ENCODE peak calls at places on chromosome 1, in four cellular contexts. One of them, this sample, is unnamed.

GRCh38 chr1:243343970-243344749 is 88.3 kb downstream of the SDCCAG8 start:
- DNase-seq in BE2C: no peak
- DNase-seq in brain microvascular endothelial cell: no peak
- DNase-seq in neural progenitor cell: peak; percentile 74
- DNase-seq in this sample: no peak

GRCh38 chr1:83815348-83815747 is 183.6 kb downstream of the TTLL7 start:
- DNase-seq in BE2C: no peak
- DNase-seq in brain microvascular endothelial cell: peak; percentile 49
- DNase-seq in neural progenitor cell: no peak
- DNase-seq in this sample: no peak

GRCh38 chr1:16374266-16374665 is 7.2 kb downstream of the SZRD1 start:
- DNase-seq in brain microvascular endothelial cell: no peak
- DNase-seq in BE2C: no peak
- DNase-seq in neural progenitor cell: peak; percentile 21
- DNase-seq in this sample: no peak

GRCh38 chr1:71770121-71770520 is 512.2 kb downstream of the NEGR1 start:
- DNase-seq in BE2C: no peak
- DNase-seq in neural progenitor cell: no peak
- DNase-seq in brain microvascular endothelial cell: peak; percentile 6
- DNase-seq in this sample: no peak

GRCh38 chr1:246427611-246428010 is 79.5 kb downstream of the SMYD3 start:
- DNase-seq in neural progenitor cell: no peak
- DNase-seq in brain microvascular endothelial cell: no peak
- DNase-seq in BE2C: no peak
- DNase-seq in this sample: no peak

GRCh38 chr1:47432071-47433036 is 5.5 kb upstream of the FOXD2 start:
- DNase-seq in BE2C: peak; percentile 64
- DNase-seq in neural progenitor cell: peak; percentile 94
- DNase-seq in brain microvascular endothelial cell: peak; percentile 85
- DNase-seq in this sample: no peak

GRCh38 chr1:192889082-192889481 is 80.2 kb downstream of the RGS2 start:
- DNase-seq in neural progenitor cell: no peak
- DNase-seq in BE2C: no peak
- DNase-seq in brain microvascular endothelial cell: no peak
- DNase-seq in this sample: no peak

GRCh38 chr1:231020816-231021215 is 19.2 kb downstream of the FAM89A start:
- DNase-seq in brain microvascular endothelial cell: peak; percentile 13
- DNase-seq in neural progenitor cell: no peak
- DNase-seq in BE2C: no peak
- DNase-seq in this sample: no peak

GRCh38 chr1:90768098-90768497 is 51.0 kb upstream of the BARHL2 start:
- DNase-seq in brain microvascular endothelial cell: no peak
- DNase-seq in neural progenitor cell: no peak
- DNase-seq in BE2C: no peak
- DNase-seq in this sample: no peak

GRCh38 chr1:235009074-235009473 is 119.6 kb downstream of the TOMM20 start:
- DNase-seq in neural progenitor cell: no peak
- DNase-seq in BE2C: no peak
- DNase-seq in brain microvascular endothelial cell: no peak
- DNase-seq in this sample: no peak

GRCh38 chr1:51568231-51568935 is 48.5 kb upstream of the OSBPL9 start:
- DNase-seq in brain microvascular endothelial cell: no peak
- DNase-seq in neural progenitor cell: no peak
- DNase-seq in BE2C: no peak
- DNase-seq in this sample: no peak

GRCh38 chr1:230584660-230585059 is 57.6 kb upstream of the COG2 start:
- DNase-seq in BE2C: no peak
- DNase-seq in brain microvascular endothelial cell: no peak
- DNase-seq in neural progenitor cell: no peak
- DNase-seq in this sample: no peak

GRCh38 chr1:2303016-2303775 is 75.1 kb downstream of the SKI start:
- DNase-seq in BE2C: no peak
- DNase-seq in brain microvascular endothelial cell: no peak
- DNase-seq in neural progenitor cell: no peak
- DNase-seq in this sample: no peak

GRCh38 chr1:20430355-20431290 is 55.4 kb downstream of the CAMK2N1 start:
- DNase-seq in BE2C: peak; percentile 73
- DNase-seq in brain microvascular endothelial cell: no peak
- DNase-seq in neural progenitor cell: peak; percentile 87
- DNase-seq in this sample: no peak

GRCh38 chr1:160004001-160004400 is 27.8 kb downstream of the PIGM start:
- DNase-seq in neural progenitor cell: no peak
- DNase-seq in BE2C: no peak
- DNase-seq in brain microvascular endothelial cell: no peak
- DNase-seq in this sample: no peak

GRCh38 chr1:31368611-31369107 is 4.2 kb downstream of the FABP3 start:
- DNase-seq in brain microvascular endothelial cell: no peak
- DNase-seq in neural progenitor cell: no peak
- DNase-seq in BE2C: no peak
- DNase-seq in this sample: no peak

GRCh38 chr1:229229137-229229720 is 41.7 kb upstream of the RAB4A start:
- DNase-seq in brain microvascular endothelial cell: no peak
- DNase-seq in neural progenitor cell: peak; percentile 36
- DNase-seq in BE2C: no peak
- DNase-seq in this sample: no peak

GRCh38 chr1:97989094-97989680 is 68.4 kb upstream of the DPYD start:
- DNase-seq in neural progenitor cell: no peak
- DNase-seq in BE2C: no peak
- DNase-seq in brain microvascular endothelial cell: peak; percentile 12
- DNase-seq in this sample: no peak

GRCh38 chr1:204560590-204560989 is 44.4 kb downstream of the MDM4 start:
- DNase-seq in brain microvascular endothelial cell: peak; percentile 16
- DNase-seq in neural progenitor cell: no peak
- DNase-seq in BE2C: no peak
- DNase-seq in this sample: no peak

GRCh38 chr1:19925342-19926070 is 2.1 kb upstream of the PLA2G2E start:
- DNase-seq in BE2C: no peak
- DNase-seq in brain microvascular endothelial cell: no peak
- DNase-seq in neural progenitor cell: no peak
- DNase-seq in this sample: no peak

GRCh38 chr1:235075121-235075954 is 53.3 kb downstream of the TOMM20 start:
- DNase-seq in BE2C: no peak
- DNase-seq in brain microvascular endothelial cell: peak; percentile 92
- DNase-seq in neural progenitor cell: no peak
- DNase-seq in this sample: no peak

GRCh38 chr1:1677718-1678580 is 14.6 kb downstream of the SLC35E2B start:
- DNase-seq in neural progenitor cell: no peak
- DNase-seq in brain microvascular endothelial cell: no peak
- DNase-seq in BE2C: peak; percentile 9
- DNase-seq in this sample: peak; percentile 79

GRCh38 chr1:39130297-39130696 is 74.2 kb upstream of the MACF1 start:
- DNase-seq in BE2C: no peak
- DNase-seq in brain microvascular endothelial cell: peak; percentile 89
- DNase-seq in neural progenitor cell: no peak
- DNase-seq in this sample: no peak

GRCh38 chr1:248804771-248805681 is 20.7 kb downstream of the SH3BP5L start:
- DNase-seq in brain microvascular endothelial cell: no peak
- DNase-seq in neural progenitor cell: no peak
- DNase-seq in BE2C: no peak
- DNase-seq in this sample: no peak

GRCh38 chr1:22291926-22292788 is 149.3 kb upstream of the WNT4 start:
- DNase-seq in neural progenitor cell: no peak
- DNase-seq in BE2C: no peak
- DNase-seq in brain microvascular endothelial cell: no peak
- DNase-seq in this sample: peak; percentile 52

GRCh38 chr1:167752219-167752985 is 30.6 kb downstream of the MPZL1 start:
- DNase-seq in BE2C: no peak
- DNase-seq in brain microvascular endothelial cell: no peak
- DNase-seq in neural progenitor cell: no peak
- DNase-seq in this sample: no peak

GRCh38 chr1:4713669-4714068 is 59.3 kb downstream of the AJAP1 start:
- DNase-seq in neural progenitor cell: no peak
- DNase-seq in brain microvascular endothelial cell: no peak
- DNase-seq in BE2C: no peak
- DNase-seq in this sample: no peak

GRCh38 chr1:11187458-11187857 is 1.7 kb upstream of the ANGPTL7 start:
- DNase-seq in BE2C: no peak
- DNase-seq in neural progenitor cell: no peak
- DNase-seq in brain microvascular endothelial cell: no peak
- DNase-seq in this sample: no peak

GRCh38 chr1:20367626-20368025 is 77.0 kb downstream of the VWA5B1 start:
- DNase-seq in brain microvascular endothelial cell: no peak
- DNase-seq in neural progenitor cell: no peak
- DNase-seq in BE2C: no peak
- DNase-seq in this sample: no peak

GRCh38 chr1:21447311-21447710 is 7.4 kb downstream of the NBPF3 start:
- DNase-seq in brain microvascular endothelial cell: no peak
- DNase-seq in BE2C: no peak
- DNase-seq in neural progenitor cell: no peak
- DNase-seq in this sample: no peak

GRCh38 chr1:48777219-48777895 is 666 bp upstream of the BEND5 start:
- DNase-seq in BE2C: peak; percentile 8
- DNase-seq in neural progenitor cell: peak; percentile 64
- DNase-seq in brain microvascular endothelial cell: no peak
- DNase-seq in this sample: no peak

GRCh38 chr1:18326171-18326950 is 154.4 kb upstream of the KLHDC7A start:
- DNase-seq in BE2C: no peak
- DNase-seq in brain microvascular endothelial cell: no peak
- DNase-seq in neural progenitor cell: no peak
- DNase-seq in this sample: no peak

GRCh38 chr1:18322353-18323032 is 158.2 kb upstream of the KLHDC7A start:
- DNase-seq in brain microvascular endothelial cell: no peak
- DNase-seq in BE2C: peak; percentile 21
- DNase-seq in neural progenitor cell: peak; percentile 56
- DNase-seq in this sample: no peak

GRCh38 chr1:18324246-18324645 is 156.5 kb upstream of the KLHDC7A start:
- DNase-seq in brain microvascular endothelial cell: no peak
- DNase-seq in BE2C: no peak
- DNase-seq in neural progenitor cell: peak; percentile 24
- DNase-seq in this sample: no peak

GRCh38 chr1:18325151-18325550 is 155.6 kb upstream of the KLHDC7A start:
- DNase-seq in brain microvascular endothelial cell: no peak
- DNase-seq in neural progenitor cell: peak; percentile 44
- DNase-seq in BE2C: no peak
- DNase-seq in this sample: no peak

GRCh38 chr1:18323259-18323658 is 157.5 kb upstream of the KLHDC7A start:
- DNase-seq in BE2C: no peak
- DNase-seq in brain microvascular endothelial cell: no peak
- DNase-seq in neural progenitor cell: no peak
- DNase-seq in this sample: no peak
- TF ChIP-seq CTCF in BE2C: no peak
- TF ChIP-seq CTCF in brain microvascular endothelial cell: no peak
- TF ChIP-seq CTCF in neural progenitor cell: no peak
- TF ChIP-seq CTCF in this sample: no peak

GRCh38 chr1:24502168-24503002 is at the start of gene RCAN3:
- DNase-seq in neural progenitor cell: peak; percentile 94
- DNase-seq in BE2C: peak; percentile 71
- DNase-seq in brain microvascular endothelial cell: peak; percentile 70
- DNase-seq in this sample: peak; percentile 94

GRCh38 chr1:24504560-24504959 is 1.9 kb downstream of the RCAN3 start:
- DNase-seq in BE2C: no peak
- DNase-seq in neural progenitor cell: no peak
- DNase-seq in brain microvascular endothelial cell: no peak
- DNase-seq in this sample: no peak

GRCh38 chr1:24505816-24506215 is 3.2 kb downstream of the RCAN3 start:
- DNase-seq in BE2C: no peak
- DNase-seq in brain microvascular endothelial cell: no peak
- DNase-seq in neural progenitor cell: no peak
- DNase-seq in this sample: no peak

GRCh38 chr1:24503003-24503751 is 541 bp downstream of the RCAN3 start:
- DNase-seq in brain microvascular endothelial cell: no peak
- DNase-seq in BE2C: no peak
- DNase-seq in neural progenitor cell: peak; percentile 42
- DNase-seq in this sample: no peak

DNA sequence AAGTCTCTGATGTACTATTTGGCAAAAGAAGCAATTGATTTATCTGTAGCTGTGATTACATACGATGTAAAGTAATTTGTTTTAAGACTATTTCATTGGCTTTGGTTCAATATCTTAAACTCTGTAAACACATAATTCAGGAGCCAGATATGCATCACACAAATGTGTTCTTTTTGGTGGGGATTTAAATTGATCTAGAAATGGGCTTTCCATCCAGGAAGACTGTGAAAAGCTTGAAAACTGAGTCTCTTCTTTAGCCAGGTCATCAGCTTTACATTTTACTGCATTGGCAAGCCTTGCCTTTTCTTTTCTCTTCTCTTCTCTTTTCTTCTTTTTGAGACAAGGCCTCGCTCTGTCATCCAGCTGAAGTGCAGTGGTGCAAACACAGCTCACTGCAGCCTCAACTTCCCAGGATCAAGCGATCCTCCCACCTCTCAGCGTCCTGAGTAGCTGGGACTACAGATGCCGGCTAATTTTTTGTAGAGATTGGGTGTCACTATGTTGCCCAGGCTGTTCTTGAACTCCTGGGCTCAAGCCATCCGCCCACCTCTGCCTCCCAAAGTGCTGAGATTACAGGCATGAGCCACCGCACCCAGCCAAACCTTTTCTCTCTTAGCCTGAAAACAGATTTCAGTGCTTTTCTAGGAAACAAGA is 1.4 kb downstream of the RCAN3 start:
- DNase-seq in neural progenitor cell: peak; percentile 8
- DNase-seq in brain microvascular endothelial cell: no peak
- DNase-seq in BE2C: no peak
- DNase-seq in this sample: no peak
- TF ChIP-seq CTCF in neural progenitor cell: no peak
- TF ChIP-seq CTCF in brain microvascular endothelial cell: no peak
- TF ChIP-seq CTCF in BE2C: no peak
- TF ChIP-seq CTCF in this sample: no peak

GRCh38 chr1:203528098-203528497 is 34.1 kb downstream of the OPTC start:
- DNase-seq in neural progenitor cell: peak; percentile 0
- DNase-seq in brain microvascular endothelial cell: no peak
- DNase-seq in BE2C: no peak
- DNase-seq in this sample: no peak
- TF ChIP-seq CTCF in neural progenitor cell: no peak
- TF ChIP-seq CTCF in brain microvascular endothelial cell: no peak
- TF ChIP-seq CTCF in BE2C: peak; percentile 31
- TF ChIP-seq CTCF in this sample: peak; percentile 16

GRCh38 chr1:44783697-44784093 is 4.3 kb downstream of the BEST4 start:
- DNase-seq in neural progenitor cell: no peak
- DNase-seq in BE2C: no peak
- DNase-seq in brain microvascular endothelial cell: no peak
- DNase-seq in this sample: peak; percentile 27

GRCh38 chr1:44785501-44786137 is 2.4 kb downstream of the BEST4 start:
- DNase-seq in neural progenitor cell: no peak
- DNase-seq in brain microvascular endothelial cell: no peak
- DNase-seq in BE2C: no peak
- DNase-seq in this sample: peak; percentile 55

GRCh38 chr1:44786138-44786840 is 1.7 kb downstream of the BEST4 start:
- DNase-seq in BE2C: peak; percentile 74
- DNase-seq in neural progenitor cell: peak; percentile 84
- DNase-seq in brain microvascular endothelial cell: peak; percentile 66
- DNase-seq in this sample: peak; percentile 81

GRCh38 chr1:44784094-44785026 is 3.6 kb downstream of the BEST4 start:
- DNase-seq in neural progenitor cell: peak; percentile 78
- DNase-seq in brain microvascular endothelial cell: no peak
- DNase-seq in BE2C: peak; percentile 25
- DNase-seq in this sample: peak; percentile 88

GRCh38 chr1:44785027-44785376 is 3.0 kb downstream of the BEST4 start:
- DNase-seq in brain microvascular endothelial cell: no peak
- DNase-seq in neural progenitor cell: no peak
- DNase-seq in BE2C: no peak
- DNase-seq in this sample: peak; percentile 83
- TF ChIP-seq CTCF in brain microvascular endothelial cell: peak; percentile 0
- TF ChIP-seq CTCF in neural progenitor cell: no peak
- TF ChIP-seq CTCF in BE2C: no peak
- TF ChIP-seq CTCF in this sample: no peak

This sample was measured in chondrocyte.